ENCODE peak calls at places on chromosomes 16 and 17, in eight cellular contexts. F is stomach, M is IMR-90, Q is sigmoid colon, W is spleen, N is body of pancreas, C is breast epithelium, S is testis. E is an unnamed sample.

GRCh38 chr17:59387351-59388069 is 56.1 kb downstream of the YPEL2 start:
- DNase-seq in S (no peak), F (no peak), Q (no peak), W (no peak), N (no peak), M (no peak), C (no peak), E (no peak)

GRCh38 chr17:7613769-7614421 is 802 bp downstream of the FXR2 start:
- DNase-seq in M (peak), W (no peak), F (no peak), S (no peak), N (no peak), Q (peak), C (no peak), E (no peak)

GRCh38 chr17:82772026-82772425 is 20.2 kb downstream of the TBCD start:
- DNase-seq in N (no peak), C (no peak), S (peak), F (peak), Q (no peak), W (no peak), M (peak), E (no peak)

GRCh38 chr17:76493505-76494167 is 7.6 kb downstream of the RHBDF2 start:
- DNase-seq in N (no peak), Q (no peak), M (no peak), S (no peak), W (peak), C (no peak), F (peak), E (no peak)

GRCh38 chr16:13070268-13070667 is 168.9 kb downstream of the SHISA9 start:
- DNase-seq in C (no peak), Q (no peak), S (no peak), W (no peak), N (peak), F (no peak), M (no peak), E (no peak)

GRCh38 chr16:72400257-72401078 is 228.5 kb upstream of the PMFBP1 start:
- DNase-seq in N (peak), W (no peak), C (no peak), M (peak), F (no peak), S (peak), Q (no peak), E (peak)

GRCh38 chr16:74480150-74481029 is 59.1 kb upstream of the CLEC18B start:
- DNase-seq in F (peak), N (peak), Q (no peak), S (peak), W (no peak), M (no peak), C (peak), E (no peak)

GRCh38 chr17:16945513-16946201 is 26.3 kb downstream of the TNFRSF13B start:
- DNase-seq in C (no peak), Q (peak), F (peak), M (no peak), N (peak), W (peak), S (peak), E (peak)

GRCh38 chr16:56985962-56986360 is 3.4 kb upstream of the NLRC5 start:
- DNase-seq in Q (no peak), N (no peak), S (no peak), C (no peak), F (no peak), M (no peak), W (peak), E (no peak)

GRCh38 chr16:65481956-65482355 is 360.1 kb upstream of the CDH11 start:
- DNase-seq in C (no peak), N (no peak), W (no peak), F (no peak), M (no peak), Q (no peak), S (no peak), E (no peak)

GRCh38 chr17:47685556-47686275 is 8.2 kb upstream of the TBKBP1 start:
- DNase-seq in C (no peak), S (no peak), N (no peak), Q (no peak), W (no peak), M (peak), F (no peak), E (no peak)

GRCh38 chr17:75063201-75063600 is 16.2 kb downstream of the KCTD2 start:
- DNase-seq in Q (no peak), F (no peak), S (no peak), N (no peak), M (no peak), W (no peak), C (no peak), E (no peak)

GRCh38 chr16:57748596-57748995 is 13.0 kb downstream of the KATNB1 start:
- DNase-seq in S (no peak), M (no peak), Q (no peak), W (no peak), C (no peak), F (no peak), N (peak), E (no peak)

GRCh38 chr17:4948166-4948996 is at the start of gene PFN1:
- DNase-seq in M (peak), N (peak), S (peak), W (peak), F (peak), Q (peak), C (peak), E (peak)

GRCh38 chr16:13935408-13935807 is 15.5 kb downstream of the ERCC4 start:
- DNase-seq in W (no peak), N (no peak), C (no peak), M (no peak), S (peak), Q (no peak), F (no peak), E (peak)

GRCh38 chr17:80109066-80109618 is 7.8 kb downstream of the GAA start:
- DNase-seq in M (no peak), Q (no peak), W (peak), C (no peak), F (no peak), N (no peak), S (no peak), E (no peak)

GRCh38 chr16:88306860-88307545 is 75.8 kb upstream of the ZNF469 start:
- DNase-seq in F (no peak), N (no peak), W (no peak), Q (no peak), C (no peak), S (peak), M (peak), E (no peak)

GRCh38 chr16:81956213-81956948 is 54.9 kb downstream of the SDR42E1 start:
- DNase-seq in C (no peak), M (no peak), S (no peak), F (no peak), Q (no peak), W (no peak), N (no peak), E (peak)
- TF ChIP-seq POLR2A in C (no peak), M (no peak), S (no peak), F (no peak), Q (no peak), W (no peak), N (no peak), E (no peak)

GRCh38 chr16:1548727-1549126 is 15.3 kb downstream of the TMEM204 start:
- DNase-seq in M (no peak), Q (no peak), F (no peak), C (no peak), N (no peak), S (no peak), W (no peak), E (no peak)
- H3K4me3 ChIP-seq in M (no peak), Q (no peak), F (no peak), C (no peak), N (no peak), S (no peak), W (no peak), E (no peak)

GRCh38 chr16:85258166-85258565 is 145.9 kb upstream of the CIBAR2 start:
- DNase-seq in S (no peak), Q (no peak), W (no peak), F (no peak), N (no peak), M (no peak), C (no peak), E (no peak)

GRCh38 chr16:85255777-85256176 is 143.5 kb upstream of the CIBAR2 start:
- DNase-seq in M (no peak), N (no peak), C (no peak), W (no peak), S (no peak), F (no peak), Q (no peak), E (no peak)

GRCh38 chr16:85257483-85257882 is 145.2 kb upstream of the CIBAR2 start:
- DNase-seq in Q (no peak), S (no peak), C (no peak), F (no peak), N (no peak), W (no peak), M (no peak), E (no peak)

GRCh38 chr16:85254921-85255320 is 142.6 kb upstream of the CIBAR2 start:
- DNase-seq in M (no peak), N (no peak), S (no peak), W (no peak), C (no peak), F (no peak), Q (no peak), E (no peak)

DNA sequence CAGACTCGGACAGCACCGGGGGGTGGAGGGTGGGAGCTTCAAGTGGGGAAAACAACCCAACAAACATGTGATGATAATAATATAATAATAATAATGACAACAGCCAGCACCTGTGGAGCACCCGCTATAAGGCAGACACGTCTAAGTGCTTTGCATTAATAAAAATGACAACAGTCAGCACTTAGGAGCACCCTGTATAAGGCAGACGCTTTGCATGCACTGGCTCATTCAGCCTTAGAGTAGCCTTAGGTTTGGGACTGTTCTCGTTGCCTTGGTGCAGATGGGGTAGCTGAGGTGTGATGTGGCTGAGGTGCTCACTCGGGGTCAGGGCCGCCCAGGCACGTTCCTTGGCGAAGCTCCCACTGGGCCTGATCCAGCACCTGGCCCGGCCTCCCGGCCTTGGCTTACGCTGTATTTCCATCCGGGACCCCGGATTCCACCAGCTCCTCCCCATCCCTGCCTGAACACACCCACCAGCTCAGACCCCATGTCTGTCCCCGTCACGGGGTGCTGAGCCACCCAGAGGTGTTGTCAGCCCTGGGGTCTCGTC is 144.0 kb upstream of the CIBAR2 start:
- DNase-seq in C (no peak), M (no peak), W (no peak), N (peak), S (no peak), Q (no peak), F (peak), E (no peak)
- TF ChIP-seq POLR2A in C (no peak), M (no peak), W (no peak), N (no peak), S (no peak), Q (no peak), F (no peak), E (no peak)

GRCh38 chr16:51155199-51155607 is 4.1 kb upstream of the SALL1 start:
- DNase-seq in F (no peak), C (no peak), N (no peak), M (no peak), Q (no peak), S (no peak), W (no peak), E (no peak)
- H3K4me3 ChIP-seq in F (peak), C (peak), N (no peak), M (peak), Q (no peak), S (no peak), W (peak), E (no peak)

DNA sequence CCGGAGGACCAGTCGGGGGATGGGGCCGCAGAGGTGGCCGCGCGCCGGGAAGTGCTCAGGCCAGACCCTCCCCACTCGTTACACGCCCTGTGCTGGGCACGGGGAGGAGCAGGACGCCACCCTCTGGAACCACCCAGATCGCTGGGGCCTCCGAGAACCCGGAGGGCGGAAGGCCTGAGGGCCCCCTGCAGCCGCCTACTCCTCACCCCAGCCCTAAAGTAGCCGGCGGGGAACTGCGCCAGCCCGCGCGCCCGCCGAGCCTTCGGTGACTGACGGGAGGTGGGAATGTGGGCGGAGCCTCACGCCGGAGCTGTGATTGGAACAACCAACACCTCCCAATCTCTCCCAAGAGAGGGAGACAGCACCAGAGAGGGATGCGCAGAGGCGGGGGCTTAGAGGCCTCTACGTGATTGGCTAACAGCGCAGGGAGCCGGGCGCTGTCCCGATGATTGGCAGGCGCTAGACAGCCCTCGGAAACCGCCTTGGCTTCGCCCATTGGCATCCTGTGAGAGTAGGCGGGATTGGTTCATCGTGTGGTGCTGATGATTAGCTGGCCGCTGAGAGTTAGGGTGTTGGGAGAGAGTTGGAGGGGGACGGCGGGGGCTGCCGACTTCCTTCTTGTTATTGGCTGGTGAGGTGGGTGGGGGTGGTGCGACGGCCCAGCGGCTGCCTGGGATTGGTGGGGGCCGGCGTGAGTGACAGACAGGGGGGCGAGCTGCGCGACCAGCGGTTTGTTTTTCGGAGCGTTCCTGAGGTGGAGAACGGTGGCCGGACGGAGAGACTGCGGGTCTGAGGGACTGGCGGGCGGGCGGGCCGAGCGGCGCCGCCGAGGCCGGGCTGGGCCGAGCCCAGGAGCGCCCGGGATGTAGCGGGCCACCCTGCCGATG is at the start of gene MAP3K3:
- DNase-seq in S (peak), N (peak), W (peak), Q (peak), F (peak), C (peak), M (peak), E (peak)
- TF ChIP-seq POLR2A in S (peak), N (peak), W (peak), Q (peak), F (peak), C (peak), M (peak), E (peak)

DNA sequence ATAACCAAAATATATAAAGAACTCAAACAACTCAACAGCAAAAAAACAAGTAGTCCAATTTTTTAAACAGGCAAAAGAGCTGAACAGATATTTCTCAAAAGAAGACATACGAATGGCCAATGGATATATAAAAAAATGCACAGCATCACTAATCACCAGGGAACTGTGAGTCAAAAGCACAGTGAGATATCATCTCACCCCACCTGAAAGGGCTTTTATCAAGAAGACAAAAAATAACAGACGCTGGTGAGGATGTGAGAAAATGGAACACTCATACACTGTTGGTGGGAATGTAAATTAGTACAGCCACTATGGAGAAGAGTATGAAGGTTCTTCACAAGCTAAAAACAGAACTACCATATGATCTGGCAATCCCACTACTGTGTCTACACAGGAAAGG is 7.4 kb downstream of the XYLT1 start:
- DNase-seq in C (no peak), N (no peak), W (no peak), Q (no peak), M (no peak), F (no peak), S (no peak), E (no peak)
- H3K4me3 ChIP-seq in C (no peak), N (no peak), W (no peak), Q (no peak), M (no peak), F (no peak), S (no peak), E (no peak)

GRCh38 chr17:57612202-57613071 is 132.7 kb downstream of the CCDC182 start:
- DNase-seq in C (peak), S (no peak), W (no peak), F (no peak), Q (no peak), M (no peak), N (no peak), E (no peak)
- TF ChIP-seq POLR2A in C (no peak), S (no peak), W (no peak), F (no peak), Q (no peak), M (no peak), N (no peak), E (no peak)

DNA sequence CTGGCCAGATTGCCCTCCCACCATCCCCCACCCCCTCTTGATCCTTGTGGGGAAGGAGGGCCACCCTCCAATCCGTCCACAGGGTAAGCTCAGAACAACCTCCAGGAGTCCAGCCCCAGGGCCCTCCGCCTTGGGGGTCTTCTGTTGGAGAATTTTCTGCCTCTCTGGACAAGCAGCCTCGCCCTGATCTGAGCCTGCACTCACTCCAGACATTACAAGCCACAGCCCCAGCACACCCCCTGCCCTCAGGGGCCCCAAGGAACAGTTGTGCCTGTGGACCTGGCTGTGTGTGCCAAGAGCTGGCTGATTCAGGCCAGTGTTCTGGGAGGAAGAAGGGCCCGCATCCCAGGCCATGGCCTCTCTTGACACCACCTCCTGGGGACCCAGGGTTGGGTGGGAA is 466 bp upstream of the ARHGAP27 start:
- DNase-seq in F (no peak), W (no peak), N (no peak), M (no peak), S (no peak), C (no peak), Q (no peak), E (peak)
- H3K4me3 ChIP-seq in F (no peak), W (no peak), N (no peak), M (no peak), S (no peak), C (peak), Q (no peak), E (no peak)

E was measured in NB4.